ENCODE peak calls at places on chromosome 21, in six cellular contexts. A is endothelial cell of umbilical vein, M is K562, Z is A549, Y is HepG2, T is GM12878. X is an unnamed sample.

GRCh38 chr21:43362306-43362927 is 64.5 kb downstream of the SIK1 start:
- DNase-seq in A (peak; percentile 64), M (no peak), Z (no peak), Y (no peak), T (no peak), X (peak; percentile 52)

GRCh38 chr21:15065381-15066230 is 806 bp upstream of the NRIP1 start:
- DNase-seq in A (peak; percentile 67), M (peak; percentile 39), Z (peak; percentile 76), Y (peak; percentile 39), T (no peak), X (peak; percentile 12)

GRCh38 chr21:27839512-27840115 is 872.7 kb upstream of the ADAMTS5 start:
- DNase-seq in A (no peak), M (no peak), Z (no peak), Y (no peak), T (no peak), X (no peak)

GRCh38 chr21:25421327-25422028 is 185.8 kb downstream of the MRPL39 start:
- DNase-seq in A (peak; percentile 60), M (no peak), Z (peak; percentile 14), Y (no peak), T (peak; percentile 93), X (peak; percentile 70)

GRCh38 chr21:45578811-45579381 is 36.7 kb upstream of the SLC19A1 start:
- DNase-seq in A (no peak), M (no peak), Z (no peak), Y (no peak), T (no peak), X (no peak)

GRCh38 chr21:45612096-45613019 is 31.2 kb upstream of the PCBP3 start:
- DNase-seq in A (no peak), M (no peak), Z (no peak), Y (no peak), T (no peak), X (no peak)

GRCh38 chr21:39364949-39365348 is 16.1 kb upstream of the HMGN1 start:
- DNase-seq in A (no peak), M (no peak), Z (no peak), Y (no peak), T (no peak), X (no peak)

GRCh38 chr21:36664678-36665022 is 34.3 kb upstream of the SIM2 start:
- DNase-seq in A (no peak), M (no peak), Z (no peak), Y (no peak), T (no peak), X (no peak)

GRCh38 chr21:38938343-38938742 is 132.6 kb downstream of the ETS2 start:
- DNase-seq in A (no peak), M (no peak), Z (no peak), Y (no peak), T (no peak), X (peak; percentile 32)

GRCh38 chr21:32463889-32464300 is 51.4 kb downstream of the EVA1C start:
- DNase-seq in A (peak; percentile 95), M (no peak), Z (peak; percentile 90), Y (peak; percentile 82), T (no peak), X (no peak)

GRCh38 chr21:29215709-29216108 is 83.0 kb upstream of the BACH1 start:
- DNase-seq in A (no peak), M (no peak), Z (no peak), Y (no peak), T (no peak), X (no peak)

GRCh38 chr21:46154155-46154954 is 1.0 kb downstream of the FTCD start:
- DNase-seq in A (no peak), M (no peak), Z (no peak), Y (no peak), T (no peak), X (no peak)

GRCh38 chr21:37871121-37871862 is 45.0 kb downstream of the KCNJ6 start:
- DNase-seq in A (no peak), M (no peak), Z (peak; percentile 35), Y (no peak), T (no peak), X (no peak)

GRCh38 chr21:44785620-44786344 is 15.8 kb downstream of the UBE2G2 start:
- DNase-seq in A (no peak), M (no peak), Z (no peak), Y (no peak), T (no peak), X (no peak)

GRCh38 chr21:37914211-37914900 is 1.9 kb downstream of the KCNJ6 start:
- DNase-seq in A (no peak), M (peak; percentile 26), Z (no peak), Y (no peak), T (no peak), X (peak; percentile 3)

GRCh38 chr21:39159342-39160063 is 23.7 kb downstream of the PSMG1 start:
- DNase-seq in A (no peak), M (no peak), Z (no peak), Y (no peak), T (no peak), X (no peak)

GRCh38 chr21:19322360-19322759 is 918.8 kb upstream of the TMPRSS15 start:
- DNase-seq in A (no peak), M (no peak), Z (no peak), Y (no peak), T (no peak), X (no peak)

GRCh38 chr21:31731112-31731801 is 661 bp downstream of the SCAF4 start:
- DNase-seq in A (no peak), M (peak; percentile 82), Z (no peak), Y (peak; percentile 68), T (no peak), X (peak; percentile 64)

GRCh38 chr21:37561941-37562919 is 195.7 kb downstream of the DYRK1A start:
- DNase-seq in A (no peak), M (no peak), Z (no peak), Y (no peak), T (no peak), X (no peak)

GRCh38 chr21:45471229-45472052 is 66.5 kb downstream of the COL18A1 start:
- DNase-seq in A (peak; percentile 87), M (no peak), Z (peak; percentile 18), Y (peak; percentile 96), T (no peak), X (no peak)

GRCh38 chr21:44734026-44734745 is 22.8 kb upstream of the TSPEAR start:
- DNase-seq in A (no peak), M (no peak), Z (no peak), Y (no peak), T (no peak), X (no peak)

GRCh38 chr21:28338906-28339305 is 653.8 kb downstream of the LTN1 start:
- DNase-seq in A (peak; percentile 91), M (no peak), Z (no peak), Y (no peak), T (no peak), X (no peak)

GRCh38 chr21:29091032-29091431 is 17.6 kb upstream of the CCT8 start:
- DNase-seq in A (peak; percentile 63), M (no peak), Z (no peak), Y (no peak), T (no peak), X (no peak)

GRCh38 chr21:33642896-33643657 is 776 bp downstream of the ITSN1 start:
- DNase-seq in A (peak; percentile 54), M (peak; percentile 50), Z (peak; percentile 12), Y (no peak), T (no peak), X (peak; percentile 63)
- TF ChIP-seq MAX in A (no peak), M (no peak), Z (no peak), Y (no peak), T (no peak), X (no peak)

DNA sequence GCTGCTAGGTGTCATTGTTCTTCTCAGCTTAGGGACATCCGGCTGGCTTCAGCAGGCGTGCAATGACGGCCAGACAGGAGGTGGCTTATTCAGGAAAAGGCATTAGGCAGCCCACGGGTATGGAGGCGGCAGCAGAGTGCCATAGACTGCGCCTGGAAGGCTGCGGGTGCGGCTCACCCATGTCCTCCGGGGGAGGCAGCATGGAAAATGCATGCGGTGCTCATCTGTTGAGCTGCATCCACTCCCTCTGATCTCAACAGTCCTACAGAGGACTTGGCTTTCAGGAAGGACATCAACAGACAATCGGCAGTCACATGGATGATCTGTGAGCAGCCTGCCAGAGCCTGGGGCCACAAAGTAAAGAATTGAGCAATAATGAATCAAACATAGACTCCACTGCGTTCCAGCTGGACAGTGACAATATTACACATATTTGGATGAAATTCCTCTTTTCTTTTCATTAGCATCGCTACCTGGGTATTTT is 42.9 kb downstream of the UMODL1 start:
- DNase-seq in A (no peak), M (no peak), Z (no peak), Y (peak; percentile 72), T (no peak), X (peak; percentile 63)
- TF ChIP-seq MYC in A (no peak), M (no peak), Z (no peak), Y (no peak), T (no peak), X (no peak)

DNA sequence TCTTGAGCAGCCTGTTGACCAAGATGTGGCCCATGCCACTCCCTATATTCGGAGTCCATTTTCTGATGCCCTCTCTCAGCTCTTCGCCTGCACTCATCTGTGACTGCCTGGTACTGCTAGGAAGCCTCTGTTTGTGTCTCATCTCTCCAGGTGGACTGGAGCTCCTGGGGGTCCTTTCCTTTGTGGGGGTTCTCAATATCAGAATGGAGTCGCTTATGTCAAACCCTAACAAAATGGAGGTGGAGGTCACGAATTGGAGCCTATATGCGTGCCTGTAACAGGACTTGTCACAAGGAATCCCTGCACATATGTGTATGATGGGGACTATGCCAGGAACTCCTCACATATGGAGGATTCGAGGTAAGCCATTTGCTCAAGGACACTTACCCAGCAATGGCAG is 46.7 kb upstream of the ATP5PO start:
- DNase-seq in A (no peak), M (no peak), Z (no peak), Y (no peak), T (no peak), X (no peak)
- TF ChIP-seq POLR2A in A (no peak), M (no peak), Z (no peak), Y (no peak), T (no peak), X (no peak)

GRCh38 chr21:21159253-21159899 is 161.2 kb downstream of the NCAM2 start:
- DNase-seq in A (no peak), M (no peak), Z (no peak), Y (no peak), T (no peak), X (no peak)

GRCh38 chr21:21165063-21165645 is 166.9 kb downstream of the NCAM2 start:
- DNase-seq in A (no peak), M (no peak), Z (no peak), Y (no peak), T (no peak), X (no peak)

GRCh38 chr21:21158376-21158918 is 160.2 kb downstream of the NCAM2 start:
- DNase-seq in A (no peak), M (no peak), Z (no peak), Y (no peak), T (no peak), X (no peak)

GRCh38 chr21:21163904-21164303 is 165.7 kb downstream of the NCAM2 start:
- DNase-seq in A (peak; percentile 52), M (peak; percentile 48), Z (peak; percentile 28), Y (peak; percentile 26), T (no peak), X (peak; percentile 53)
- TF ChIP-seq MAX in A (no peak), M (no peak), Z (no peak), Y (no peak), T (no peak), X (no peak)

X was measured in NB4.